ENCODE peak calls at places on chromosomes 13 and 19, in ten cellular contexts. One of them, this sample, is unnamed.

GRCh38 chr13:108985166-108985565 is 355.8 kb downstream of the MYO16 start:
- DNase-seq in lower leg skin: no peak
- DNase-seq in AG10803: no peak
- DNase-seq in Calu3: no peak
- DNase-seq in heart left ventricle: no peak
- DNase-seq in right lobe of liver: no peak
- DNase-seq in CD14-positive monocyte: no peak
- DNase-seq in fibroblast of pulmonary artery: peak
- DNase-seq in choroid plexus epithelial cell: no peak
- DNase-seq in HFFc6: no peak
- DNase-seq in this sample: no peak

GRCh38 chr19:53034054-53034453 is 10.5 kb upstream of the ERVV-2 start:
- DNase-seq in CD14-positive monocyte: no peak
- DNase-seq in right lobe of liver: no peak
- DNase-seq in Calu3: no peak
- DNase-seq in fibroblast of pulmonary artery: no peak
- DNase-seq in lower leg skin: no peak
- DNase-seq in choroid plexus epithelial cell: no peak
- DNase-seq in HFFc6: no peak
- DNase-seq in AG10803: no peak
- DNase-seq in heart left ventricle: no peak
- DNase-seq in this sample: no peak

GRCh38 chr13:97934590-97934989 is 18.9 kb upstream of the IPO5 start:
- DNase-seq in lower leg skin: no peak
- DNase-seq in right lobe of liver: no peak
- DNase-seq in fibroblast of pulmonary artery: peak
- DNase-seq in choroid plexus epithelial cell: no peak
- DNase-seq in Calu3: no peak
- DNase-seq in CD14-positive monocyte: no peak
- DNase-seq in heart left ventricle: no peak
- DNase-seq in AG10803: no peak
- DNase-seq in HFFc6: no peak
- DNase-seq in this sample: no peak

GRCh38 chr13:108964601-108965000 is 335.2 kb downstream of the MYO16 start:
- DNase-seq in right lobe of liver: no peak
- DNase-seq in CD14-positive monocyte: no peak
- DNase-seq in Calu3: no peak
- DNase-seq in AG10803: no peak
- DNase-seq in lower leg skin: no peak
- DNase-seq in heart left ventricle: no peak
- DNase-seq in HFFc6: no peak
- DNase-seq in choroid plexus epithelial cell: peak
- DNase-seq in fibroblast of pulmonary artery: no peak
- DNase-seq in this sample: no peak

GRCh38 chr19:36377541-36378178 is 1.3 kb downstream of the ZFP14 start:
- DNase-seq in AG10803: no peak
- DNase-seq in fibroblast of pulmonary artery: no peak
- DNase-seq in lower leg skin: no peak
- DNase-seq in heart left ventricle: no peak
- DNase-seq in choroid plexus epithelial cell: no peak
- DNase-seq in Calu3: no peak
- DNase-seq in right lobe of liver: no peak
- DNase-seq in HFFc6: no peak
- DNase-seq in CD14-positive monocyte: no peak
- DNase-seq in this sample: no peak

GRCh38 chr19:35033067-35034004 is 3.1 kb downstream of the SCN1B start:
- DNase-seq in CD14-positive monocyte: no peak
- DNase-seq in lower leg skin: no peak
- DNase-seq in AG10803: no peak
- DNase-seq in Calu3: no peak
- DNase-seq in HFFc6: no peak
- DNase-seq in right lobe of liver: no peak
- DNase-seq in choroid plexus epithelial cell: no peak
- DNase-seq in fibroblast of pulmonary artery: no peak
- DNase-seq in heart left ventricle: no peak
- DNase-seq in this sample: no peak

GRCh38 chr13:61413572-61413971 is 2.1 kb downstream of the PCDH20 start:
- DNase-seq in Calu3: no peak
- DNase-seq in HFFc6: no peak
- DNase-seq in heart left ventricle: no peak
- DNase-seq in right lobe of liver: no peak
- DNase-seq in choroid plexus epithelial cell: no peak
- DNase-seq in AG10803: no peak
- DNase-seq in CD14-positive monocyte: no peak
- DNase-seq in lower leg skin: no peak
- DNase-seq in fibroblast of pulmonary artery: no peak
- DNase-seq in this sample: no peak

GRCh38 chr19:9791552-9792181 is 23.1 kb upstream of the ZNF846 start:
- DNase-seq in right lobe of liver: peak
- DNase-seq in lower leg skin: peak
- DNase-seq in Calu3: peak
- DNase-seq in choroid plexus epithelial cell: peak
- DNase-seq in heart left ventricle: peak
- DNase-seq in fibroblast of pulmonary artery: peak
- DNase-seq in CD14-positive monocyte: peak
- DNase-seq in AG10803: peak
- DNase-seq in HFFc6: peak
- DNase-seq in this sample: peak

GRCh38 chr13:21911916-21912315 is 241.0 kb downstream of the FGF9 start:
- DNase-seq in HFFc6: no peak
- DNase-seq in right lobe of liver: no peak
- DNase-seq in lower leg skin: no peak
- DNase-seq in choroid plexus epithelial cell: no peak
- DNase-seq in CD14-positive monocyte: no peak
- DNase-seq in heart left ventricle: no peak
- DNase-seq in fibroblast of pulmonary artery: no peak
- DNase-seq in Calu3: no peak
- DNase-seq in AG10803: no peak
- DNase-seq in this sample: no peak

GRCh38 chr13:21909331-21909730 is 238.5 kb downstream of the FGF9 start:
- DNase-seq in right lobe of liver: no peak
- DNase-seq in choroid plexus epithelial cell: no peak
- DNase-seq in CD14-positive monocyte: no peak
- DNase-seq in lower leg skin: no peak
- DNase-seq in fibroblast of pulmonary artery: no peak
- DNase-seq in Calu3: no peak
- DNase-seq in HFFc6: no peak
- DNase-seq in heart left ventricle: no peak
- DNase-seq in AG10803: no peak
- DNase-seq in this sample: no peak

GRCh38 chr13:21917046-21918010 is 246.5 kb downstream of the FGF9 start:
- DNase-seq in lower leg skin: no peak
- DNase-seq in CD14-positive monocyte: no peak
- DNase-seq in heart left ventricle: no peak
- DNase-seq in AG10803: no peak
- DNase-seq in right lobe of liver: no peak
- DNase-seq in fibroblast of pulmonary artery: no peak
- DNase-seq in choroid plexus epithelial cell: no peak
- DNase-seq in HFFc6: no peak
- DNase-seq in Calu3: no peak
- DNase-seq in this sample: no peak

DNA sequence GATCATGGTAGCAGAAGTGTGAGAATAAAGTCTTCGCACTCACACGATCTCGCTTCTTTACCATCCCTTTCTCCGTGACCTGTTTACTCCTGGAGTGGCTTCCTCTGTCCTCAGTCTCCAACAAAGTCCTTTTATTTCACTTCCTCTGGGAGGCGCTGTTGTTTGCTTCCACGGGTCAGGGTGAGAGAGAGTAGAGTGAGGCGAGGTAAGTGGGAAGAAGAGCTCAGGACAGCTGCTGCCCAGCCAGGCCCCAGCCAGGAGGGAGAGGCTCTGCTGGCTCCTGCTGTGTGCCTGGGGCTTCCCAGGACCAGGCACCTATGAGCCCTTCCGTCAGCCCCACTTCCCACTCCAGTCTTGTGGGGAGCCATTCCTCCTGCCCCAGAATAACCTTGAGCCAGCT is 242.1 kb downstream of the FGF9 start:
- DNase-seq in right lobe of liver: no peak
- DNase-seq in CD14-positive monocyte: no peak
- DNase-seq in heart left ventricle: no peak
- DNase-seq in AG10803: no peak
- DNase-seq in choroid plexus epithelial cell: no peak
- DNase-seq in Calu3: no peak
- DNase-seq in HFFc6: no peak
- DNase-seq in fibroblast of pulmonary artery: no peak
- DNase-seq in lower leg skin: no peak
- DNase-seq in this sample: no peak
- TF ChIP-seq CTCF in right lobe of liver: no peak
- TF ChIP-seq CTCF in CD14-positive monocyte: no peak
- TF ChIP-seq CTCF in heart left ventricle: no peak
- TF ChIP-seq CTCF in AG10803: peak
- TF ChIP-seq CTCF in choroid plexus epithelial cell: no peak
- TF ChIP-seq CTCF in Calu3: no peak
- TF ChIP-seq CTCF in HFFc6: no peak
- TF ChIP-seq CTCF in fibroblast of pulmonary artery: no peak
- TF ChIP-seq CTCF in lower leg skin: no peak
- TF ChIP-seq CTCF in this sample: no peak

DNA sequence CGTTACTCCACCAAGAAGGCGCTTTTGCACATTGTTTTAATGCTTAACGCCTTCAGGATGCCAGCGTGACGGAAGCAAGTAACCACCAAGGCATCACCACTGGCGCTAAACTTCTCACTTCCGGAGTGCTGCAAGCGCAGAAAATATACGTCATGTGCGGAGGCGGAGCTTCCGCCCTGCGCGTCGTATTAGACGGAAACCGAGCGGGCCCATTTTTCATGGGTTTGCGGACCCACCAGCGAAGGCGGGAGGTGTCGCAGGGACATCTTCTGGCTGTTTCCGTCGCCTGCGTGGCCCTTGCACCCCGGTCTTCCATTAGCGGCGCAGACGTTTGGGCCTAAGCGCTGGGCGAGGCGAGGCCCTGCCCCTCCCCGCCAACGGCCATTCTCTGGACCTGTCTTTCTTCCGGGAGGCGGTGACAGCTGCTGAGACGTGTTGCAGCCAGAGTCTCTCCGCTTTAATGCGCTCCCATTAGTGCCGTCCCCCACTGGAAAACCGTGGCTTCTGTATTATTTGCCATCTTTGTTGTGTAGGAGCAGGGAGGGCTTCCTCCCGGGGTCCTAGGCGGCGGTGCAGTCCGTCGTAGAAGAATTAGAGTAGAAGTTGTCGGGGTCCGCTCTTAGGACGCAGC is at the start of gene ERCC5:
- DNase-seq in fibroblast of pulmonary artery: peak
- DNase-seq in HFFc6: peak
- DNase-seq in Calu3: peak
- DNase-seq in lower leg skin: peak
- DNase-seq in CD14-positive monocyte: peak
- DNase-seq in choroid plexus epithelial cell: peak
- DNase-seq in AG10803: peak
- DNase-seq in right lobe of liver: peak
- DNase-seq in heart left ventricle: peak
- DNase-seq in this sample: peak
- TF ChIP-seq CTCF in fibroblast of pulmonary artery: no peak
- TF ChIP-seq CTCF in HFFc6: no peak
- TF ChIP-seq CTCF in Calu3: no peak
- TF ChIP-seq CTCF in lower leg skin: no peak
- TF ChIP-seq CTCF in CD14-positive monocyte: no peak
- TF ChIP-seq CTCF in choroid plexus epithelial cell: no peak
- TF ChIP-seq CTCF in AG10803: no peak
- TF ChIP-seq CTCF in right lobe of liver: peak
- TF ChIP-seq CTCF in heart left ventricle: peak
- TF ChIP-seq CTCF in this sample: peak

GRCh38 chr13:113207890-113208423 is 512 bp downstream of the PCID2 start:
- DNase-seq in choroid plexus epithelial cell: peak
- DNase-seq in right lobe of liver: peak
- DNase-seq in CD14-positive monocyte: no peak
- DNase-seq in lower leg skin: no peak
- DNase-seq in fibroblast of pulmonary artery: peak
- DNase-seq in Calu3: no peak
- DNase-seq in HFFc6: peak
- DNase-seq in heart left ventricle: peak
- DNase-seq in AG10803: peak
- DNase-seq in this sample: no peak
- TF ChIP-seq CTCF in choroid plexus epithelial cell: peak
- TF ChIP-seq CTCF in right lobe of liver: no peak
- TF ChIP-seq CTCF in CD14-positive monocyte: no peak
- TF ChIP-seq CTCF in lower leg skin: no peak
- TF ChIP-seq CTCF in fibroblast of pulmonary artery: no peak
- TF ChIP-seq CTCF in Calu3: no peak
- TF ChIP-seq CTCF in HFFc6: no peak
- TF ChIP-seq CTCF in heart left ventricle: no peak
- TF ChIP-seq CTCF in AG10803: no peak
- TF ChIP-seq CTCF in this sample: no peak

GRCh38 chr13:100671389-100672182 is 3.0 kb downstream of the TMTC4 start:
- DNase-seq in right lobe of liver: no peak
- DNase-seq in heart left ventricle: no peak
- DNase-seq in Calu3: no peak
- DNase-seq in HFFc6: no peak
- DNase-seq in choroid plexus epithelial cell: no peak
- DNase-seq in lower leg skin: no peak
- DNase-seq in AG10803: no peak
- DNase-seq in fibroblast of pulmonary artery: no peak
- DNase-seq in CD14-positive monocyte: no peak
- DNase-seq in this sample: no peak

GRCh38 chr13:100674848-100675659 is 459 bp upstream of the TMTC4 start:
- DNase-seq in fibroblast of pulmonary artery: peak
- DNase-seq in CD14-positive monocyte: peak
- DNase-seq in choroid plexus epithelial cell: peak
- DNase-seq in heart left ventricle: peak
- DNase-seq in AG10803: peak
- DNase-seq in right lobe of liver: peak
- DNase-seq in Calu3: peak
- DNase-seq in lower leg skin: peak
- DNase-seq in HFFc6: peak
- DNase-seq in this sample: peak

GRCh38 chr13:100674363-100674847 is at the start of gene TMTC4:
- DNase-seq in AG10803: no peak
- DNase-seq in fibroblast of pulmonary artery: no peak
- DNase-seq in Calu3: peak
- DNase-seq in CD14-positive monocyte: peak
- DNase-seq in HFFc6: no peak
- DNase-seq in heart left ventricle: no peak
- DNase-seq in choroid plexus epithelial cell: no peak
- DNase-seq in lower leg skin: no peak
- DNase-seq in right lobe of liver: no peak
- DNase-seq in this sample: no peak

GRCh38 chr13:100673831-100674362 is 698 bp downstream of the TMTC4 start:
- DNase-seq in lower leg skin: peak
- DNase-seq in choroid plexus epithelial cell: peak
- DNase-seq in right lobe of liver: peak
- DNase-seq in heart left ventricle: peak
- DNase-seq in HFFc6: peak
- DNase-seq in Calu3: peak
- DNase-seq in CD14-positive monocyte: peak
- DNase-seq in fibroblast of pulmonary artery: peak
- DNase-seq in AG10803: peak
- DNase-seq in this sample: peak

DNA sequence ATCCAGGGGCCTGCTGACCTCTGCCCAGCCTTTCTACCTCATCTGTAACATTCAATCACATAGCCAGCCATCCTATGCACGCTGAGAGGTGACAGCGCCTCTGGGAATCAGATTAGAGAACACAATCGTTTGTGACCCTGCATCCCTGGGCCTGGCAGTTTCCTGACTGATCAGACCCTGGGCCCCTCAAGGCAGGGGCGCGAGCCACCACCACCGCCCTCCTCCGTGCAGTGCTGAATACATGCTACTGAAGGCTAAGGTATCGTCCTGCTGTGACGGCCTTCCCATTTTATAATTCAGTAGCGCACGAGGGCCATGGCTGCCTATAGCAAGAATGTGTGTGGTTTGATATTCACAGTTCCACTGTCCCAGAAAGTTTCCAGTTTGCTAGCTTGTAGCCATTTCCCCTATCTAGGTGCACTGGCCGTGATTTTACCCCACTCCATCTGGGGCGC is 1.2 kb downstream of the TMTC4 start:
- DNase-seq in HFFc6: no peak
- DNase-seq in choroid plexus epithelial cell: no peak
- DNase-seq in CD14-positive monocyte: no peak
- DNase-seq in lower leg skin: no peak
- DNase-seq in AG10803: no peak
- DNase-seq in right lobe of liver: no peak
- DNase-seq in heart left ventricle: no peak
- DNase-seq in fibroblast of pulmonary artery: no peak
- DNase-seq in Calu3: no peak
- DNase-seq in this sample: no peak
- TF ChIP-seq CTCF in HFFc6: no peak
- TF ChIP-seq CTCF in choroid plexus epithelial cell: no peak
- TF ChIP-seq CTCF in CD14-positive monocyte: no peak
- TF ChIP-seq CTCF in lower leg skin: no peak
- TF ChIP-seq CTCF in AG10803: no peak
- TF ChIP-seq CTCF in right lobe of liver: no peak
- TF ChIP-seq CTCF in heart left ventricle: no peak
- TF ChIP-seq CTCF in fibroblast of pulmonary artery: no peak
- TF ChIP-seq CTCF in Calu3: no peak
- TF ChIP-seq CTCF in this sample: no peak